ENCODE peak calls at places on chromosomes 3 and 15, in four cellular contexts. C is GM20000, I is osteocyte, R is AG04450. K is an unnamed sample.

GRCh38 chr3:14899993-14900618 is 47.3 kb upstream of the NR2C2 start:
- DNase-seq in I (no peak), R (no peak), C (no peak), K (no peak)

GRCh38 chr15:73346735-73347312 is 21.9 kb downstream of the HCN4 start:
- DNase-seq in C (peak; percentile 67), I (no peak), R (no peak), K (peak; percentile 81)

GRCh38 chr3:129315386-129315991 is 36.8 kb downstream of the HMCES start:
- DNase-seq in R (no peak), C (peak; percentile 69), I (no peak), K (peak; percentile 71)

GRCh38 chr3:197613187-197613586 is 57.4 kb upstream of the BDH1 start:
- DNase-seq in R (no peak), I (peak; percentile 46), C (no peak), K (no peak)

GRCh38 chr15:93028632-93029612 is 60.1 kb downstream of the RGMA start:
- DNase-seq in I (peak; percentile 75), R (peak; percentile 77), C (no peak), K (peak; percentile 66)

GRCh38 chr3:36944641-36945270 is at the start of gene TRANK1:
- DNase-seq in R (no peak), I (peak; percentile 86), C (peak; percentile 80), K (no peak)

GRCh38 chr3:113514265-113514769 is 639 bp downstream of the SPICE1 start:
- DNase-seq in I (no peak), R (no peak), C (no peak), K (no peak)

GRCh38 chr3:45009868-45010267 is 16.2 kb upstream of the CLEC3B start:
- DNase-seq in R (no peak), C (no peak), I (no peak), K (no peak)

GRCh38 chr3:25594007-25594502 is 70.7 kb downstream of the TOP2B start:
- DNase-seq in I (no peak), R (peak; percentile 71), C (no peak), K (no peak)

GRCh38 chr3:112519424-112520001 is 20.2 kb upstream of the BTLA start:
- DNase-seq in I (no peak), C (peak; percentile 58), R (peak; percentile 50), K (no peak)

GRCh38 chr15:67076147-67076843 is 10.9 kb downstream of the SMAD3 start:
- DNase-seq in R (peak; percentile 59), C (peak; percentile 56), I (no peak), K (no peak)

GRCh38 chr3:30597131-30597768 is 9.2 kb upstream of the TGFBR2 start:
- DNase-seq in C (no peak), R (no peak), I (no peak), K (no peak)

GRCh38 chr15:66894363-66894762 is 171.0 kb upstream of the SMAD3 start:
- DNase-seq in I (peak; percentile 25), C (no peak), R (no peak), K (peak; percentile 13)

DNA sequence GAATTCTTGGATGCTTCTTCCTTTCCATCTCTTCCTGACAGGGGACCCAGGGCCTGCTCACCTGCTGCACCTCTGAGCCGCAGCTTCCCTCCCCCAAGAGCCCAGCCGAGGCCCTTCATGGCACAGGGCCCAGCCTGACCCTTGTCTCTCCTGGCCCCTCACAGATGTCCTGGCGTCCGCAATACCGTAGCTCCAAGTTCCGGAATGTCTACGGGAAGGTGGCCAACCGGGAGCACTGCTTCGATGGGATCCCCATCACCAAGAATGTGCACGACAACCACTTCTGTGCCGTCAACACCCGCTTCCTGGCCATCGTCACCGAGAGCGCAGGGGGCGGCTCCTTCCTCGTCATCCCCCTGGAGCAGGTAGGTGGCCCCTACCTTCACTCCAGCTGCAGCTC is 66.2 kb downstream of the CORO2B start:
- DNase-seq in I (no peak), R (no peak), C (no peak), K (no peak)
- TF ChIP-seq CTCF in I (no peak), R (no peak), C (no peak), K (no peak)

DNA sequence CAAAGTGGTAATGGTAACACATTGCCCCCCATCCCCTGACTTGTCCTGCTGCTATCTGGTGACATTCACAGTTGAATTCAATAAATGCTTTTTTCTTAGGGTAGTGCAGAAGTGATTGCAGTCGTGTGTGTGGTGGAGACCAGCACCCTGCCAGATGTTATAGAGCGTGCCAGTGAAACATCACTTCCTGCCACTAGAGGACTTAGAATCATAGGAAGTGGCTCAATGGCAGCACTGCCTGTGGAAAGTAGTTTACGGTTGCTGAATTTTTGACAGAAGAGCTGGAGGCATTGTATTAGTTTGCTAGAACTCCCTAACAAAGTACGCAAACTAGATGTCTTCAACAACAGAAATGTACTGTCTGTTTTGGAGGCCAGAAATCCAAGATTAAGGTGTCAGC is 37.4 kb upstream of the P2RY12 start:
- DNase-seq in R (no peak), I (no peak), C (no peak), K (no peak)
- TF ChIP-seq CTCF in R (no peak), I (no peak), C (no peak), K (no peak)

DNA sequence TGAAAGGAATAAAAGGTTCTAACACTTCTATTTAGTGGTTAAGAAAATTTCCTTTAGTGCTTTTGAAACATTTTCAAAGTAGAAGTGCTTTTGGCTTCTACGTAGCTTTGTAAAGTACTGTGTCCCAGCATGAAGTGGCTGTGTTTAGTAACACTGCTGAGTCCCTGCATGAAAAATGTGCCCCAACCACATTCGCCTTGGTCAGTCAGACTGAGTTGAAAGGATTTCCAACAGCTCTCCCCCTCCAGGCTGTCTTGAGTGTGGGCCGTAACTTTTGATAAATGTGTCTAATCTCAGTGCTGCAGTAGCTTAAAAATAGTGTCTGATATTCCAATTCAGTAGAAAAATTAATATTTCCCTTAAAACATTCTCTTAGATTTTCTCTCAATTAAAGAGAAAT is 115.0 kb downstream of the NR1D2 start:
- DNase-seq in I (no peak), C (no peak), R (no peak), K (no peak)
- TF ChIP-seq CTCF in I (no peak), C (no peak), R (no peak), K (no peak)

GRCh38 chr15:100349696-100350433 is 8.1 kb upstream of the ADAMTS17 start:
- DNase-seq in C (peak; percentile 84), I (peak; percentile 94), R (peak; percentile 38), K (peak; percentile 94)
- TF ChIP-seq CTCF in C (peak; percentile 76), I (peak; percentile 66), R (peak; percentile 77), K (peak; percentile 81)

GRCh38 chr3:170731281-170731680 is 138.7 kb downstream of the RPL22L1 start:
- DNase-seq in R (no peak), I (no peak), C (no peak), K (no peak)

GRCh38 chr3:170734737-170735070 is 135.3 kb downstream of the RPL22L1 start:
- DNase-seq in C (no peak), I (no peak), R (no peak), K (no peak)

GRCh38 chr3:170735821-170736220 is 134.2 kb downstream of the RPL22L1 start:
- DNase-seq in R (no peak), I (no peak), C (no peak), K (no peak)

GRCh38 chr3:170732660-170733245 is 137.2 kb downstream of the RPL22L1 start:
- DNase-seq in I (no peak), R (no peak), C (no peak), K (no peak)

DNA sequence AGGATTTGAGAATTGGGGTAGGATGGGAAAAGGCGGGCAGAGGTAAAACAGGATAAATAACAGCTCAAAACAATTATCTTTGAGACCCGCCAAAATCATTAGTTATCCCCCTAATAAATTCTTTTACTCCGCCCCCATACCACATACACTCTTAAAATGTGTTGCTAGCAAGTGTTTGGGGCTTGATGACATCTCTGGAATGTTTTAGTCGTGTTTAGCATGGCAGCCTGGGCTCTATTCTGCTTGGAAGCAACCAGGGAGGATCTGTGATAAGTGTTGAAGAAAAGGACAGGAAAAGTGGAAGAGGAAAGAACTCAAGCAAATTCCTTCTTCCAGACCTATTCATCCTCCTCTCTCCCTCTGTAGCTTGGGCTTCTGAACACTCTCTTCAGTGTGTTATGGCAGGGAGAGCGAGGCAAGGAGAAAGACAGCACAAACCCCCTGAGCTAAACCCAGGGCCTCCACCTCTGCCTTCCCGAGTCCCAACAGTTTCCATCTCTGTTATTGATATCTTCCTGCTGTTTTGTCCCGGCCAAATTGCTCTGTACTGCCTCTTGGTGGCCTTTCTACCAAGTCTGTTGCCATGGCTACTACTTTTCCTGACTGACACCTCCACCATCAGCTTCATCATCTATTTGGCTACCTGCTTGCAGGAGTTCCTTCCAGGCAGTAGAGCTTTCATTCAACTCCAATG is 135.8 kb downstream of the RPL22L1 start:
- DNase-seq in I (no peak), R (no peak), C (no peak), K (no peak)
- TF ChIP-seq CTCF in I (no peak), R (no peak), C (no peak), K (no peak)

GRCh38 chr3:62433396-62433795 is 60.0 kb upstream of the FEZF2 start:
- DNase-seq in R (no peak), I (no peak), C (no peak), K (no peak)
- TF ChIP-seq CTCF in R (no peak), I (no peak), C (no peak), K (no peak)

GRCh38 chr3:131705099-131705498 is 202.3 kb upstream of the MRPL3 start:
- DNase-seq in I (no peak), R (no peak), C (no peak), K (no peak)

GRCh38 chr3:131702156-131702555 is 199.4 kb upstream of the MRPL3 start:
- DNase-seq in I (no peak), R (no peak), C (no peak), K (no peak)

GRCh38 chr3:131699001-131699400 is 196.2 kb upstream of the MRPL3 start:
- DNase-seq in R (no peak), C (no peak), I (no peak), K (no peak)

GRCh38 chr3:131704084-131704483 is 201.3 kb upstream of the MRPL3 start:
- DNase-seq in I (no peak), C (no peak), R (no peak), K (no peak)

GRCh38 chr3:131701153-131701791 is 198.5 kb upstream of the MRPL3 start:
- DNase-seq in C (no peak), I (no peak), R (no peak), K (no peak)
- TF ChIP-seq CTCF in C (no peak), I (no peak), R (no peak), K (no peak)

DNA sequence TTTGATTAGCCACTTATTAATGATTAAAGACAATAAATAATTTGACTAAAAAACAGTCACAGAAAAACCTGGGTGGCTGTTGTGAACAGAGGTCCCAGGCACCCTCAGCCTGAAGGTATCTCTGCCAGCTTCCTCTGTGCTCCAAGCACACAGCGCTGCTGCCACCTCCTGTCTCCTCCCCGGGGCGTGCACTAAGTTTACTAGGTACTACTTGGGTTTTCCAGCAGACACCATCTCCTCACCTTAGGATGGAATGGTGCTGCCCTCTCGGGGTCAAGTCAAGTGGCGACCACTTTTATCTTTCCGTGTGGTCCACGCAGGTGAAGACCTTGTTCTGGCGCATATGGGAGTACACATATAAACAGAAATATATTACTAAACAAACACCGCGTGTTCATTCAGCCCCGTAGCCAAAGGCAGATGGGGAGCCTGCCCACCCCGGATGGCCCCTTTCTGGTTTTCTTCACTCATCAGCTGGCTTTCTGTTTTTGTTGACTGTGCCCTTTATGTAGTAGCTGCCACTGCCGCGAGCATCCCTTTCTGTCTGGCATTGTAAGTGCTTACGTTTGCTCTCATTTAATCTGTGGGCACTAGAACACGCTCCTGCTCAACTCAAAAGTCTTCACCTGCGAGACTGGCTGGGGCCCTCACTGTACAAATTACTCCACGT is 128.0 kb downstream of the LRIG1 start:
- DNase-seq in C (peak; percentile 36), R (no peak), I (no peak), K (no peak)
- TF ChIP-seq CTCF in C (no peak), R (peak; percentile 32), I (peak; percentile 44), K (no peak)